ENCODE peak calls at places on chromosomes 3 and 15, in four cellular contexts. C is stomach, B is fibroblast of pulmonary artery, T is right cardiac atrium. G is an unnamed sample.
A peak's percentile ranks its signal among the peaks of the same experiment; 100 is the strongest.

GRCh38 chr15:47963265-47963664 is 157.5 kb upstream of the SLC24A5 start:
- DNase-seq in C (no peak), B (no peak), T (no peak), G (no peak)

GRCh38 chr3:26750263-26750662 is 127.7 kb downstream of the LRRC3B start:
- DNase-seq in C (no peak), B (no peak), T (no peak), G (no peak)

GRCh38 chr3:59546522-59546921 is 496.7 kb upstream of the CFAP20DC start:
- DNase-seq in C (no peak), B (no peak), T (no peak), G (no peak)

GRCh38 chr3:62873672-62874397 is 1.4 kb downstream of the CADPS start:
- DNase-seq in C (no peak), B (no peak), T (peak; percentile 35), G (peak; percentile 82)

GRCh38 chr3:127384717-127385539 is 97.1 kb upstream of the PRR20G start:
- DNase-seq in C (peak; percentile 18), B (no peak), T (no peak), G (no peak)

GRCh38 chr3:129032716-129033115 is 27.9 kb upstream of the GP9 start:
- DNase-seq in C (no peak), B (no peak), T (no peak), G (no peak)

GRCh38 chr3:48595526-48596121 is 495 bp upstream of the COL7A1 start:
- DNase-seq in C (peak; percentile 34), B (peak; percentile 53), T (peak; percentile 67), G (no peak)

GRCh38 chr15:70098170-70098460 is 398 bp upstream of the TLE3 start:
- DNase-seq in C (no peak), B (no peak), T (no peak), G (no peak)

GRCh38 chr3:79767953-79768282 is at the start of gene ROBO1:
- DNase-seq in C (no peak), B (peak; percentile 10), T (no peak), G (no peak)

GRCh38 chr3:32238816-32239637 is 547 bp downstream of the CMTM8 start:
- DNase-seq in C (peak; percentile 34), B (peak; percentile 33), T (peak; percentile 32), G (no peak)

GRCh38 chr3:4716731-4717362 is 223.7 kb downstream of the ITPR1 start:
- DNase-seq in C (no peak), B (peak; percentile 25), T (no peak), G (no peak)

GRCh38 chr3:171399842-171400241 is 60.4 kb downstream of the TNIK start:
- DNase-seq in C (no peak), B (no peak), T (no peak), G (no peak)

GRCh38 chr15:34855397-34855796 is 60.0 kb upstream of the ACTC1 start:
- DNase-seq in C (no peak), B (peak; percentile 84), T (no peak), G (no peak)

GRCh38 chr3:73188707-73189106 is 127.2 kb downstream of the EBLN2 start:
- DNase-seq in C (no peak), B (no peak), T (no peak), G (no peak)

GRCh38 chr15:29207027-29207757 is 62.4 kb downstream of the NSMCE3 start:
- DNase-seq in C (no peak), B (no peak), T (no peak), G (no peak)

GRCh38 chr15:48865387-48866079 is 12.4 kb upstream of the EID1 start:
- DNase-seq in C (no peak), B (peak; percentile 77), T (no peak), G (no peak)

GRCh38 chr3:42843730-42844713 is 31.7 kb downstream of the CYP8B1 start:
- DNase-seq in C (no peak), B (no peak), T (peak; percentile 49), G (no peak)

GRCh38 chr3:42839616-42840015 is 30.4 kb downstream of the ACKR2 start:
- DNase-seq in C (peak; percentile 48), B (peak; percentile 77), T (no peak), G (peak; percentile 40)

GRCh38 chr3:42844815-42845214 is 30.9 kb downstream of the CYP8B1 start:
- DNase-seq in C (no peak), B (no peak), T (no peak), G (no peak)

GRCh38 chr3:42838571-42838970 is 29.3 kb downstream of the ACKR2 start:
- DNase-seq in C (no peak), B (no peak), T (no peak), G (no peak)

DNA sequence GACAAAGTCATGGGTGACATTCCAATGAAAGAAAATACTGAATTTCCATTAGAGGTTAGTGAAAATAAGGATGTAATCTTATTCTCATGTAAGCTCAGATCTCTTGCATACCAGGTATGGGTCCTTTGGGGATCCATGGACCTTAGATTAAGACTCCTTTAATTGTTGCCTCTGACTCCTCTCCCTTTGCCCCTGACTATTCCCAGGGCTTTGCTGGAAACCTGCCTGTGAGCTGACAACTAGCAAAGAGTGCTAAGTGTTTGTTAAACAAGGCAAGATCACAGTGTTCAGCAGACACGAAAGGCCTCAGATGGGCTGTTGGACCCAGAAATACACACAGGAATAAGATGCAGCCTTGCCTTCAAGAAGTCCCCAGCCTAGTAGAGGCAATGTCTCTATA is 32.1 kb downstream of the ACKR2 start:
- DNase-seq in C (no peak), B (no peak), T (no peak), G (no peak)
- H3K4me3 ChIP-seq in C (no peak overlapping the region), B (no peak overlapping the region), T (no peak overlapping the region), G (no peak overlapping the region)

GRCh38 chr3:124032351-124032880 is 40.5 kb upstream of the ROPN1 start:
- DNase-seq in C (no peak), B (peak; percentile 40), T (peak; percentile 61), G (peak; percentile 46)
- H3K4me3 ChIP-seq in C (peak overlapping the region; percentile 82), B (peak overlapping the region; percentile 51), T (peak overlapping the region; percentile 88), G (peak overlapping the region; percentile 79)

GRCh38 chr3:170159933-170160332 is 21.6 kb downstream of the PHC3 start:
- DNase-seq in C (no peak), B (no peak), T (no peak), G (no peak)

GRCh38 chr3:170154084-170154483 is 27.4 kb downstream of the PHC3 start:
- DNase-seq in C (no peak), B (peak; percentile 20), T (no peak), G (no peak)

GRCh38 chr3:170159459-170159858 is 22.1 kb downstream of the PHC3 start:
- DNase-seq in C (no peak), B (no peak), T (no peak), G (no peak)

GRCh38 chr3:170154569-170155143 is 26.9 kb downstream of the PHC3 start:
- DNase-seq in C (no peak), B (no peak), T (no peak), G (no peak)

GRCh38 chr3:170155604-170156003 is 25.9 kb downstream of the PHC3 start:
- DNase-seq in C (no peak), B (no peak), T (no peak), G (no peak)
- H3K4me3 ChIP-seq in C (no peak overlapping the region), B (no peak overlapping the region), T (no peak overlapping the region), G (no peak overlapping the region)

GRCh38 chr3:150184426-150185071 is 213.9 kb upstream of the PFN2 start:
- DNase-seq in C (no peak), B (peak; percentile 17), T (no peak), G (no peak)
- H3K4me3 ChIP-seq in C (no peak overlapping the region), B (peak overlapping the region; percentile 51), T (no peak overlapping the region), G (peak overlapping the region; percentile 58)

DNA sequence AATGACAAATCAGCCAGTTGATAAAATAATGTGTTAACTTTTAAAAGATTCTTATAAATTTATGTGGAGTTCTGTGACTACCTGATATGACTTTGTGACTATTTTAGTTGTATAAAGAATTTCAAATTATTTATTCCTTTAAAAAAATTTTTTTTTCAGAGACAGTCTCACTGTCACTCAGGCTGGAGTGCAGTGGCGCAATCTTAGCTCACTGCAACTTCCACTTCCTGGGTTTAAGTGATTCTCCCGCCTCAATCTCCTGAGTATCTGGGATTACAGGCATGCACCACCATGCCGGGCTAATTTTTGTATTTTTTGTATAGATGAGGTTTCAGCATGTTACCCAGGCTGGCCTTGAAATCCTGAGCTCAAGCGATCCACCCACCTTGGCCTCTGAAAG is 48.5 kb downstream of the MBNL1 start:
- DNase-seq in C (no peak), B (no peak), T (peak; percentile 29), G (no peak)
- H3K4me3 ChIP-seq in C (no peak overlapping the region), B (no peak overlapping the region), T (no peak overlapping the region), G (no peak overlapping the region)

GRCh38 chr3:76047368-76047767 is 262.0 kb upstream of the ZNF717 start:
- DNase-seq in C (no peak), B (no peak), T (no peak), G (no peak)

GRCh38 chr3:76040946-76041345 is 255.6 kb upstream of the ZNF717 start:
- DNase-seq in C (no peak), B (peak; percentile 22), T (no peak), G (no peak)

GRCh38 chr3:76044601-76045600 is 259.6 kb upstream of the ZNF717 start:
- DNase-seq in C (peak; percentile 38), B (peak; percentile 26), T (no peak), G (no peak)

GRCh38 chr3:76039431-76039830 is 254.1 kb upstream of the ZNF717 start:
- DNase-seq in C (no peak), B (no peak), T (no peak), G (no peak)

GRCh38 chr3:76043746-76044145 is 258.4 kb upstream of the ZNF717 start:
- DNase-seq in C (no peak), B (no peak), T (no peak), G (no peak)
- H3K4me3 ChIP-seq in C (no peak overlapping the region), B (no peak overlapping the region), T (no peak overlapping the region), G (no peak overlapping the region)

GRCh38 chr3:142595141-142595540 is 1.1 kb upstream of the PLS1 start:
- DNase-seq in C (no peak), B (no peak), T (no peak), G (no peak)
- H3K4me3 ChIP-seq in C (peak overlapping the region; percentile 61), B (no peak overlapping the region), T (peak overlapping the region; percentile 48), G (no peak overlapping the region)

GRCh38 chr3:28575748-28576589 is 227.3 kb upstream of the AZI2 start:
- DNase-seq in C (peak; percentile 25), B (peak; percentile 3), T (peak; percentile 40), G (peak; percentile 54)
- H3K4me3 ChIP-seq in C (peak overlapping the region; percentile 59), B (peak overlapping the region; percentile 4), T (peak overlapping the region; percentile 63), G (peak overlapping the region; percentile 57)

DNA sequence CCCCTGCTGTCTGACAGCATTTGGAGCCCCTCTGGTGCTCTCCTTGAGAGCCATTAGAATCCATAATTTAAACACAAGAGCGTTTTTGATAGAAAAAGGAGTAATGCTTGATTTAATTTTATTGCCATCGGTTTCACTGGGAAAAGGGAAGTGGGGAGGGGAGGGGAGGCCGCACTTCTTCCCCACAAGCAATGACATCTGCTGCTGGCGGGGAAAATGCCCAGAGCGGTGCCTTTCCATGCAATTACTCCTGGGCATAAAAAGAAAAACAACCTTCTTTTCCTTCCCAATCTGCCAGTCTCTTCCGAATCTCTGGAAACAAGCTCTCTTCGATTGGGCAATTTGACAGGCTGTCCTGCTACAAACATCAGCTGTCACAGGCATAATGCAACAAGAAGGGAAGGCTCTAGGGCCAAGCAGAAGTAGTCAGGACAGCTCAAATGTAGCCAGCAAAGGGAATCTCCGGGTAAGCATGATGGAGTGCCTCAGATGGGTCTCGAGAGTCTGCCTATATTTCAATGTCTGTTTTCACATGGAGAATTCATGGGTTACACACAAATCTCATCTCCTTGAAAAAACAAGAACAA is 93.4 kb upstream of the STRIT1 start:
- DNase-seq in C (no peak), B (no peak), T (peak; percentile 15), G (no peak)
- H3K4me3 ChIP-seq in C (no peak overlapping the region), B (no peak overlapping the region), T (no peak overlapping the region), G (no peak overlapping the region)

GRCh38 chr3:45950131-45950530 is 6.9 kb downstream of the CXCR6 start:
- DNase-seq in C (no peak), B (no peak), T (no peak), G (no peak)
- H3K4me3 ChIP-seq in C (no peak overlapping the region), B (no peak overlapping the region), T (no peak overlapping the region), G (no peak overlapping the region)